ENCODE peak calls at places on chromosomes 12 and 14, in seven cellular contexts. P, O, R, Z, G, E and V are unnamed samples.
A peak's percentile ranks its signal among the peaks of the same experiment; 100 is the strongest.

GRCh38 chr12:53268009-53268636 is at the start of gene ESPL1:
- DNase-seq in O (peak; percentile 90), P (no peak), E (peak; percentile 65), Z (peak; percentile 69), G (peak; percentile 65), R (no peak), V (peak; percentile 80)

GRCh38 chr14:50763386-50764007 is 67.5 kb downstream of the NIN start:
- DNase-seq in Z (no peak), G (no peak), R (no peak), O (no peak), P (no peak), E (peak; percentile 83), V (no peak)

GRCh38 chr12:131975228-131975627 is 25.5 kb downstream of the EP400 start:
- DNase-seq in O (peak; percentile 26), P (no peak), G (no peak), E (no peak), R (no peak), Z (peak; percentile 49), V (no peak)

GRCh38 chr12:112998997-112999767 is 20.9 kb downstream of the OAS2 start:
- DNase-seq in O (no peak), R (no peak), Z (no peak), E (no peak), P (no peak), G (no peak), V (no peak)

GRCh38 chr12:3560295-3560620 is 69.3 kb downstream of the PRMT8 start:
- DNase-seq in G (no peak), O (no peak), Z (no peak), R (no peak), E (no peak), P (no peak), V (no peak)

GRCh38 chr14:53355581-53356112 is 202.5 kb upstream of the DDHD1 start:
- DNase-seq in P (no peak), R (no peak), E (peak; percentile 60), G (no peak), O (no peak), Z (no peak), V (no peak)

GRCh38 chr12:122641976-122642375 is 61.2 kb downstream of the HCAR2 start:
- DNase-seq in P (no peak), E (peak; percentile 47), O (no peak), Z (no peak), R (no peak), G (no peak), V (no peak)

GRCh38 chr12:120119395-120119973 is 2.9 kb upstream of the RAB35 start:
- DNase-seq in E (no peak), Z (no peak), G (no peak), R (no peak), O (no peak), P (no peak), V (no peak)

GRCh38 chr12:49019435-49020317 is 1.1 kb upstream of the PRKAG1 start:
- DNase-seq in G (no peak), E (peak; percentile 40), R (peak; percentile 67), Z (no peak), O (no peak), P (no peak), V (no peak)

GRCh38 chr12:6765634-6766581 is at the start of gene PTMS:
- DNase-seq in R (peak; percentile 86), E (peak; percentile 71), O (peak; percentile 95), G (peak; percentile 88), Z (peak; percentile 83), P (peak; percentile 54), V (peak; percentile 84)

GRCh38 chr12:12474471-12474928 is 88.2 kb downstream of the DUSP16 start:
- DNase-seq in P (no peak), G (no peak), E (no peak), R (no peak), Z (no peak), O (no peak), V (no peak)
- H3K27ac ChIP-seq in P (no peak overlapping the region), G (peak overlapping the region; percentile 63), E (no peak overlapping the region), R (no peak overlapping the region), Z (peak overlapping the region; percentile 1), O (no peak overlapping the region), V (peak overlapping the region; percentile 54)

DNA sequence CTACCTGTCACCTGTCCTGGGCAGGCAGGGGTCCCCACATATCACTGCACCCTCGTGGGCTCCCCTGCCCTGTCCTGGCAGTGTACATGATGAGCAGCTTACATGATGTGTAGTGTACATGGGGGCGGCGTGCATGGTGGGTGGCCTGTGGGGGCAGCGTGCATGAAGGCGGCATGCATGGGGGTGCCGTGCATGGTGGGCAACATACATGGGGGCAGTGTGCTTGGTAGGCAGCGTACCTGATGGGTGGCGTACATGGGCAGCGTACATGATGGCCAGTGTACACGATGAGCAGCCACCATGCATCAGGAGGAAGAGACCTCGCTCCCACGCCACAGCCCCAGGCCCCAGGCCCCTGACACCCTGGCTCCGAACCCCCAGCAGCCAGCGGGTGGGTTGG is 266.3 kb downstream of the CACNA1C start:
- DNase-seq in P (no peak), Z (no peak), R (no peak), E (no peak), G (no peak), O (no peak), V (no peak)
- H3K27ac ChIP-seq in P (no peak overlapping the region), Z (no peak overlapping the region), R (no peak overlapping the region), E (no peak overlapping the region), G (peak overlapping the region; percentile 43), O (no peak overlapping the region), V (no peak overlapping the region)

DNA sequence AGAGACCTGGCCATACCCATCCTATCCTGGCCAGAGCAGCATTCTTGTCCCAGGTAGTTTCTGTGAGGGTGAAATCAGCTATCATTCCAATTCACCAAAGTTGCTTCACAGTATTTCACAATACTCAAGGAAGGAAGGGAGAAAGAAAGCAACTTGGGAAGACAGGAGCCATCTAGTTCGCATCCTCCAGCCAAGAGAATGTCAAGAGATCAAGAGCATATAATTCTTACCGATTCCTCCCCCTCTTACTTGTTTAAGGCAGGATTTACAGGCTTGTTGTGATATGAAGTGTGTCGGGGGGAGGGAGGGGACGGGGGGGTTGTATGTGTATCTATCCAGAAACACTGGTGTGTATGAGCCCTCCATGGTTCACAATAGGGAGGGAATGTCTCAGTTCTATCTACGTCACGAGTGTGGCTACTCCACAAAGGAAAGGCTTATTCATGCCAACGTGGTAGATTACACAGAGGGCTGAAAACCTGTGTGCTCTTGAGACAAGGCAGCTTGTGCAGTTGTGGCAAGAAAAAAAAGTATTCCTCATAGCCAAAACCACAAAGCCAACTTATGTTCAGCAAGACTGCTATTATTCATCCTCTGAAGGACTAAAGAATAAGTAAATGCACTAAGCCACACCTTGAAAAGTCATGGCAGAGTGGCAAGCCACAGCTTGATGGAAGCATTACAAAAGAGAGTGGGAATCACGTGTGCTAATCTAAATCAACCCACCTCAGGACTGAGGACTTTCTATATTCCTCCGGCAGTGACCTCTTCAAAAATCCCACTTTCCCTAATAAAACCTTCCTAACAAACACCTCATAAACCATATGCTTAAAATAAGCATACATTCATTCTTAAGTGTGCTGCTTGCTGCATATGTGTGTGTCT is 35.0 kb downstream of the CORO1C start:
- DNase-seq in G (no peak), R (no peak), P (no peak), Z (no peak), E (peak; percentile 95), O (no peak), V (no peak)
- H3K27ac ChIP-seq in G (peak overlapping the region; percentile 45), R (peak overlapping the region; percentile 82), P (peak overlapping the region; percentile 47), Z (peak overlapping the region; percentile 69), E (peak overlapping the region; percentile 95), O (peak overlapping the region; percentile 52), V (peak overlapping the region; percentile 28)

GRCh38 chr12:5034605-5035004 is 9.1 kb upstream of the KCNA5 start:
- DNase-seq in P (no peak), G (no peak), R (no peak), O (no peak), Z (no peak), E (no peak), V (no peak)
- H3K27ac ChIP-seq in P (peak overlapping the region; percentile 68), G (peak overlapping the region; percentile 32), R (no peak overlapping the region), O (peak overlapping the region; percentile 97), Z (peak overlapping the region; percentile 63), E (no peak overlapping the region), V (no peak overlapping the region)